ENCODE peak calls at places on chromosomes 7 and 10, in eight cellular contexts. D is GM23338, F is HCT116, X is mesenchymal stem cell, R is RWPE2, S is SJSA1, Z is endothelial cell of umbilical vein, M is left ventricle myocardium inferior. G is an unnamed sample.

GRCh38 chr10:48579251-48579960 is 25.5 kb downstream of the ARHGAP22 start:
- DNase-seq in X (peak; percentile 49), R (no peak), S (no peak), F (no peak), M (no peak), D (no peak), Z (no peak), G (no peak)

GRCh38 chr10:29243061-29243460 is 45.8 kb upstream of the LYZL1 start:
- DNase-seq in D (no peak), X (no peak), F (no peak), R (no peak), Z (no peak), S (no peak), M (no peak), G (no peak)

GRCh38 chr7:77426521-77427051 is 10.4 kb upstream of the GSAP start:
- DNase-seq in M (no peak), S (peak; percentile 67), X (peak; percentile 74), F (no peak), D (peak; percentile 65), R (no peak), Z (no peak), G (no peak)

GRCh38 chr7:24227603-24228359 is 56.2 kb upstream of the NPY start:
- DNase-seq in M (no peak), F (no peak), Z (no peak), S (no peak), R (no peak), X (no peak), D (no peak), G (no peak)

GRCh38 chr10:102645388-102645740 is 1.1 kb downstream of the TRIM8 start:
- DNase-seq in S (peak; percentile 83), X (peak; percentile 94), F (peak; percentile 39), Z (peak; percentile 85), R (no peak), M (peak; percentile 80), D (peak; percentile 63), G (no peak)

GRCh38 chr10:7563368-7563767 is 103.4 kb downstream of the ITIH5 start:
- DNase-seq in X (peak; percentile 66), Z (no peak), M (peak; percentile 62), S (no peak), F (no peak), D (no peak), R (no peak), G (no peak)

GRCh38 chr7:388961-389701 is 99.2 kb downstream of the FOXL3 start:
- DNase-seq in X (no peak), S (no peak), D (no peak), F (no peak), M (peak; percentile 4), R (peak; percentile 52), Z (no peak), G (no peak)

GRCh38 chr7:154965014-154965413 is 37.9 kb downstream of the PAXIP1 start:
- DNase-seq in R (no peak), D (no peak), Z (no peak), F (no peak), M (no peak), X (peak; percentile 1), S (no peak), G (no peak)

GRCh38 chr10:96271017-96271815 is at the start of gene BLNK:
- DNase-seq in Z (no peak), R (no peak), S (no peak), F (no peak), X (peak; percentile 3), M (peak; percentile 39), D (no peak), G (no peak)

GRCh38 chr10:13349776-13350274 is 1.7 kb upstream of the SEPHS1 start:
- DNase-seq in Z (peak; percentile 48), M (peak; percentile 38), S (peak; percentile 34), R (no peak), F (no peak), D (peak; percentile 97), X (peak; percentile 71), G (no peak)

GRCh38 chr10:22466763-22467334 is 121.6 kb downstream of the SPAG6 start:
- DNase-seq in Z (no peak), F (no peak), X (no peak), D (no peak), S (peak; percentile 38), M (no peak), R (no peak), G (no peak)

GRCh38 chr10:69912584-69912983 is 110.9 kb downstream of the COL13A1 start:
- DNase-seq in D (no peak), R (no peak), F (no peak), X (peak; percentile 8), M (no peak), S (no peak), Z (peak; percentile 47), G (no peak)

GRCh38 chr7:5692112-5692844 is 89.2 kb downstream of the RNF216 start:
- DNase-seq in D (no peak), Z (peak; percentile 84), X (peak; percentile 99), M (peak; percentile 85), F (no peak), S (peak; percentile 89), R (peak; percentile 69), G (peak; percentile 45)

GRCh38 chr10:28678687-28679457 is 1.6 kb downstream of the BAMBI start:
- DNase-seq in R (no peak), D (no peak), X (peak; percentile 45), F (no peak), S (peak; percentile 74), Z (peak; percentile 49), M (no peak), G (no peak)

GRCh38 chr7:44884553-44885393 is 557 bp downstream of the PURB start:
- DNase-seq in R (no peak), S (peak; percentile 69), F (no peak), Z (peak; percentile 77), X (peak; percentile 77), M (peak; percentile 58), D (peak; percentile 57), G (no peak)

GRCh38 chr10:132945894-132946255 is 3.5 kb upstream of the CFAP46 start:
- DNase-seq in S (no peak), F (no peak), R (no peak), D (no peak), X (no peak), M (no peak), Z (no peak), G (no peak)

GRCh38 chr7:128939075-128939860 is 1.5 kb downstream of the IRF5 start:
- DNase-seq in D (no peak), F (no peak), Z (no peak), M (no peak), X (no peak), R (no peak), S (no peak), G (no peak)

GRCh38 chr10:89374716-89375115 is 3.1 kb upstream of the IFIT1B start:
- DNase-seq in Z (peak; percentile 56), R (no peak), D (no peak), S (no peak), F (no peak), M (no peak), X (peak; percentile 24), G (no peak)

GRCh38 chr10:89371987-89372386 is 5.9 kb upstream of the IFIT1B start:
- DNase-seq in X (no peak), F (no peak), Z (no peak), R (no peak), S (no peak), D (no peak), M (no peak), G (no peak)

GRCh38 chr10:89378006-89378627 is at the start of gene IFIT1B:
- DNase-seq in F (no peak), D (peak; percentile 39), S (no peak), X (no peak), M (no peak), Z (no peak), R (no peak), G (no peak)

GRCh38 chr10:89369142-89370105 is 8.4 kb upstream of the IFIT1B start:
- DNase-seq in R (no peak), X (peak; percentile 49), M (no peak), D (peak; percentile 56), S (peak; percentile 37), Z (peak; percentile 61), F (no peak), G (no peak)

GRCh38 chr10:89373916-89374711 is 3.7 kb upstream of the IFIT1B start:
- DNase-seq in F (no peak), S (peak; percentile 76), M (peak; percentile 69), R (no peak), D (no peak), X (peak; percentile 86), Z (peak; percentile 99), G (no peak)
- H3K4me3 ChIP-seq in F (no peak overlapping the region), S (no peak overlapping the region), M (peak overlapping the region; percentile 32), R (no peak overlapping the region), D (no peak overlapping the region), X (no peak overlapping the region), Z (no peak overlapping the region), G (no peak overlapping the region)

GRCh38 chr7:2144926-2145325 is 87.8 kb downstream of the MAD1L1 start:
- DNase-seq in F (no peak), M (no peak), Z (no peak), X (no peak), R (no peak), S (no peak), D (no peak), G (no peak)
- H3K4me1 ChIP-seq in F (no peaks in the 10 kb centered on the region), M (peaks cover 10% of the 10 kb centered on the region), Z (no peaks in the 10 kb centered on the region), X (no peaks in the 10 kb centered on the region), R (no peaks in the 10 kb centered on the region), S (no peaks in the 10 kb centered on the region), D (no peaks in the 10 kb centered on the region), G (no peaks in the 10 kb centered on the region)

GRCh38 chr10:49837685-49838084 is 75.6 kb upstream of the OGDHL start:
- DNase-seq in S (no peak), X (no peak), F (no peak), M (no peak), D (no peak), R (no peak), Z (no peak), G (no peak)
- H3K4me3 ChIP-seq in S (no peak overlapping the region), X (no peak overlapping the region), F (no peak overlapping the region), M (no peak overlapping the region), D (no peak overlapping the region), R (no peak overlapping the region), Z (no peak overlapping the region), G (no peak overlapping the region)

GRCh38 chr10:58698777-58699356 is 186.2 kb downstream of the BICC1 start:
- DNase-seq in R (no peak), F (no peak), D (no peak), S (peak; percentile 62), Z (no peak), M (no peak), X (no peak), G (no peak)

GRCh38 chr10:58697691-58698090 is 185.0 kb downstream of the BICC1 start:
- DNase-seq in F (no peak), X (no peak), D (no peak), R (no peak), S (no peak), M (no peak), Z (no peak), G (no peak)

GRCh38 chr10:58701398-58702135 is 188.9 kb downstream of the BICC1 start:
- DNase-seq in F (no peak), R (no peak), M (no peak), S (peak; percentile 73), Z (no peak), X (no peak), D (no peak), G (no peak)

GRCh38 chr10:58696736-58697135 is 184.1 kb downstream of the BICC1 start:
- DNase-seq in D (peak; percentile 21), Z (no peak), S (peak; percentile 48), X (no peak), F (no peak), M (no peak), R (no peak), G (no peak)

DNA sequence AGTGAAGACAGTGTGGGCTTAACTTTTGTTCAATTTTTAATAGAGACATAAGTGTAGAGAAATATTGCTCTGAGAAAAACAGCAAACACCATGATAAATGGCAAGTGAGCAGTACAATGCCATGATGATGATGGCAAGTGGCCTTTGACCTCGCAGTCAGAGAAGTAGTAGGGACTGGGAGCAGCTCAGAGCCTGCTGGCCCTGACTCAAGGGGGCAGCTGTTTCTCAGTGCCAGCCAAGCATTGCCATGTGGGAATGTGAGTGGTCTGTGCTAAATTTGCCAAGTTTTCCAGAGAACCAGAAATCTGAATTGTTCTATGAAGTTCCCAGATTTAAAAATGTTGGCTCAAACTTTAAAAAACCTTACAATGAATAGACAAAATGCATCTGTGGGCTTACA is 187.9 kb downstream of the BICC1 start:
- DNase-seq in Z (no peak), F (no peak), M (no peak), X (no peak), R (no peak), D (no peak), S (no peak), G (no peak)
- H3K4me1 ChIP-seq in Z (no peaks in the 10 kb centered on the region), F (no peaks in the 10 kb centered on the region), M (no peaks in the 10 kb centered on the region), X (peaks cover 13% of the 10 kb centered on the region), R (peaks cover 18% of the 10 kb centered on the region), D (peaks cover 14% of the 10 kb centered on the region), S (peaks cover 83% of the 10 kb centered on the region), G (peaks cover 5% of the 10 kb centered on the region)